ENCODE peak calls at places on chromosome 18, in six cellular contexts. N is hepatocyte, G is OCI-LY7, R is Panc1, Y is lung, S is GM23338. Z is an unnamed sample.

GRCh38 chr18:75548353-75548752 is 120.8 kb upstream of the SMIM21 start:
- DNase-seq in N (peak), G (no peak), R (no peak), Y (peak), S (peak), Z (peak)

GRCh38 chr18:7367336-7367735 is 136.4 kb downstream of the LRRC30 start:
- DNase-seq in N (no peak), G (no peak), R (no peak), Y (no peak), S (peak), Z (no peak)

GRCh38 chr18:79608535-79608934 is 71.1 kb upstream of the CTDP1 start:
- DNase-seq in N (no peak), G (no peak), R (no peak), Y (no peak), S (no peak), Z (no peak)

GRCh38 chr18:57921708-57922107 is 118.6 kb upstream of the ATP8B1 start:
- DNase-seq in N (no peak), G (no peak), R (no peak), Y (no peak), S (no peak), Z (no peak)

GRCh38 chr18:7626175-7626921 is 59.2 kb downstream of the PTPRM start:
- DNase-seq in N (no peak), G (no peak), R (no peak), Y (no peak), S (no peak), Z (no peak)

GRCh38 chr18:34976899-34977786 is 64.1 kb upstream of the MAPRE2 start:
- DNase-seq in N (peak), G (peak), R (no peak), Y (peak), S (peak), Z (no peak)

GRCh38 chr18:6745504-6746031 is 16.1 kb downstream of the ARHGAP28 start:
- DNase-seq in N (no peak), G (no peak), R (no peak), Y (no peak), S (no peak), Z (no peak)

GRCh38 chr18:44803019-44803650 is 122.4 kb downstream of the SETBP1 start:
- DNase-seq in N (peak), G (no peak), R (no peak), Y (no peak), S (peak), Z (peak)

GRCh38 chr18:79771446-79772107 is 26.2 kb upstream of the KCNG2 start:
- DNase-seq in N (no peak), G (no peak), R (no peak), Y (no peak), S (no peak), Z (no peak)

GRCh38 chr18:36296591-36297418 is 708 bp upstream of the FHOD3 start:
- DNase-seq in N (peak), G (no peak), R (no peak), Y (peak), S (peak), Z (no peak)

GRCh38 chr18:45059695-45060094 is 379.0 kb downstream of the SETBP1 start:
- DNase-seq in N (no peak), G (no peak), R (no peak), Y (no peak), S (no peak), Z (no peak)

GRCh38 chr18:60090170-60090569 is 190.4 kb downstream of the PMAIP1 start:
- DNase-seq in N (peak), G (peak), R (no peak), Y (no peak), S (peak), Z (no peak)

GRCh38 chr18:43043626-43044025 is 71.9 kb downstream of the RIT2 start:
- DNase-seq in N (no peak), G (no peak), R (no peak), Y (no peak), S (no peak), Z (no peak)

GRCh38 chr18:32257073-32257780 is 67.4 kb downstream of the MEP1B start:
- DNase-seq in N (no peak), G (no peak), R (no peak), Y (no peak), S (no peak), Z (no peak)

GRCh38 chr18:4069183-4069582 is 385.9 kb downstream of the DLGAP1 start:
- DNase-seq in N (no peak), G (no peak), R (no peak), Y (no peak), S (no peak), Z (no peak)

GRCh38 chr18:24014986-24015896 is 687 bp downstream of the TTC39C start:
- DNase-seq in N (peak), G (peak), R (no peak), Y (peak), S (peak), Z (no peak)

GRCh38 chr18:79796531-79797390 is 977 bp upstream of the KCNG2 start:
- DNase-seq in N (no peak), G (no peak), R (no peak), Y (no peak), S (peak), Z (no peak)

GRCh38 chr18:46563317-46563716 is 93.7 kb downstream of the LOXHD1 start:
- DNase-seq in N (no peak), G (no peak), R (no peak), Y (no peak), S (peak), Z (no peak)

GRCh38 chr18:56815926-56816325 is 164.8 kb downstream of the WDR7 start:
- DNase-seq in N (no peak), G (no peak), R (peak), Y (no peak), S (no peak), Z (no peak)

GRCh38 chr18:56869189-56869777 is 218.1 kb downstream of the WDR7 start:
- DNase-seq in N (peak), G (peak), R (peak), Y (no peak), S (peak), Z (peak)

GRCh38 chr18:55694291-55694690 is 106.3 kb upstream of the TCF4 start:
- DNase-seq in N (peak), G (no peak), R (no peak), Y (no peak), S (no peak), Z (no peak)

GRCh38 chr18:57432765-57433400 is 2.3 kb upstream of the ONECUT2 start:
- DNase-seq in N (no peak), G (no peak), R (no peak), Y (no peak), S (peak), Z (no peak)

GRCh38 chr18:74873629-74874028 is 276.0 kb downstream of the ZNF407 start:
- DNase-seq in N (no peak), G (no peak), R (no peak), Y (no peak), S (peak), Z (no peak)

GRCh38 chr18:80246656-80247402 is 485 bp downstream of the PARD6G start:
- DNase-seq in N (peak), G (no peak), R (no peak), Y (peak), S (peak), Z (no peak)

GRCh38 chr18:8389391-8390340 is 219.6 kb upstream of the RAB12 start:
- DNase-seq in N (peak), G (peak), R (peak), Y (peak), S (peak), Z (peak)

GRCh38 chr18:77422974-77423373 is 173.3 kb downstream of the GALR1 start:
- DNase-seq in N (no peak), G (no peak), R (no peak), Y (no peak), S (peak), Z (no peak)

GRCh38 chr18:49874238-49874637 is 60.9 kb upstream of the ACAA2 start:
- DNase-seq in N (no peak), G (no peak), R (no peak), Y (no peak), S (no peak), Z (no peak)

GRCh38 chr18:7603259-7604000 is 36.3 kb downstream of the PTPRM start:
- DNase-seq in N (no peak), G (no peak), R (no peak), Y (no peak), S (peak), Z (no peak)

GRCh38 chr18:3910507-3910906 is 460.5 kb downstream of the TGIF1 start:
- DNase-seq in N (no peak), G (no peak), R (no peak), Y (no peak), S (no peak), Z (no peak)

GRCh38 chr18:42611134-42611533 is 504.4 kb downstream of the RIT2 start:
- DNase-seq in N (no peak), G (no peak), R (no peak), Y (no peak), S (no peak), Z (no peak)

GRCh38 chr18:58004317-58004716 is 39.7 kb upstream of the NEDD4L start:
- DNase-seq in N (no peak), G (no peak), R (no peak), Y (no peak), S (no peak), Z (no peak)

GRCh38 chr18:3773303-3773702 is 323.3 kb downstream of the TGIF1 start:
- DNase-seq in N (no peak), G (no peak), R (no peak), Y (no peak), S (no peak), Z (peak)

GRCh38 chr18:79459946-79460345 is 64.2 kb downstream of the NFATC1 start:
- DNase-seq in N (no peak), G (peak), R (no peak), Y (no peak), S (no peak), Z (no peak)

GRCh38 chr18:36454258-36454657 is 156.7 kb downstream of the FHOD3 start:
- DNase-seq in N (no peak), G (no peak), R (no peak), Y (no peak), S (no peak), Z (peak)

GRCh38 chr18:61019902-61020301 is 313.3 kb upstream of the CDH20 start:
- DNase-seq in N (no peak), G (no peak), R (no peak), Y (no peak), S (no peak), Z (no peak)

GRCh38 chr18:52370841-52371240 is 30.8 kb downstream of the DCC start:
- DNase-seq in N (no peak), G (no peak), R (no peak), Y (no peak), S (no peak), Z (no peak)

GRCh38 chr18:77147418-77147852 is 14.9 kb upstream of the MBP start:
- DNase-seq in N (no peak), G (no peak), R (no peak), Y (no peak), S (no peak), Z (no peak)

GRCh38 chr18:10131036-10131774 is 217.4 kb downstream of the VAPA start:
- DNase-seq in N (peak), G (no peak), R (no peak), Y (no peak), S (peak), Z (no peak)
- H3K4me3 ChIP-seq in N (no peak), G (no peak), R (no peak), Y (no peak), S (peak), Z (no peak)

GRCh38 chr18:50878345-50879301 is at the start of gene ME2:
- DNase-seq in N (peak), G (peak), R (no peak), Y (peak), S (peak), Z (peak)
- TF ChIP-seq CTCF in N (no peak), G (no peak), R (no peak), Y (no peak), S (no peak), Z (no peak)

DNA sequence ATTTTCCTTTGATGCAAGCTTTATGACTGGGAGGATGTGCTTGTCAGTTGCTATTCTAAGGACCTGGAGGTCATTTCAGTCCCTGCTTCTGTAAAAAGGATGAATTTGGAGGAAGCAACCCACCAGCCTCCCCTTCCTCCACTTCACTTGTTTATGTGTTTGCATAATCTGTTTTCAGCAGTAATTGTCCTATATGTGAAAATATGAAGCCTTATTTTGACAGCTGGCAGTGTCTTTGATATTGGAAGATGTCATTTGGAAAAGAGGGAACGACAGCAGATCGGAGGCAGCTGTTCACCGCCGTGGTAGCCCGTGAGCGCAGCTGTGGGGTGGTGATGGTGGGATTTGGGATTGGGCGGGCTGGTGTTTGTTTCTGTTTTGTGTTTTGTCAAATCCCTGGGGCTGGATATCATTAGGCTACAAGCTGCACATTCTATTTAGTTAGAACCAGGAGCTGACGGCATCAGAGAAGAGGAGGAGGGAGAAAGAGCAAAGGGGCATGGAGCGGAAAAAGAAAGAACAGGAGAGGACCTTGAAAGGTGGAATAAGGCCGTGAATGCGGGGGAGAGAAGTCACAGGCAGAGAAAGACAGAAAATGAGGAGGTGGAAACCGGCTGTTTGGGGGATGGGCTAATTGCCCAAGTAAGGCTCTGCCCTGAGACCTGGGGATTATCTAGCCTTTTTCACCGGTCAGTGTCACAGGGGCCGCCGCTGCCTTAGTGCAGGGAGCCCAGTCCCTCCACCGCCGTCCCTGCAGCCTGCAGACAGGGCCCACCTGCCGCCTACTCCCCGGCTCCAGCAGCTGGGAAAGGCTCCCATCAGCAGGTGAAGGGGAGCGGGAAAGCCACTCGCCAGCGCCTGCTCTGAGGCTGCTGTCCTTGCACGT is 87.9 kb downstream of the ZCCHC2 start:
- DNase-seq in N (no peak), G (no peak), R (no peak), Y (no peak), S (peak), Z (no peak)
- H3K4me3 ChIP-seq in N (no peak), G (no peak), R (no peak), Y (no peak), S (peak), Z (no peak)

GRCh38 chr18:26104037-26104436 is 13.6 kb upstream of the SS18 start:
- DNase-seq in N (no peak), G (no peak), R (no peak), Y (no peak), S (no peak), Z (no peak)

DNA sequence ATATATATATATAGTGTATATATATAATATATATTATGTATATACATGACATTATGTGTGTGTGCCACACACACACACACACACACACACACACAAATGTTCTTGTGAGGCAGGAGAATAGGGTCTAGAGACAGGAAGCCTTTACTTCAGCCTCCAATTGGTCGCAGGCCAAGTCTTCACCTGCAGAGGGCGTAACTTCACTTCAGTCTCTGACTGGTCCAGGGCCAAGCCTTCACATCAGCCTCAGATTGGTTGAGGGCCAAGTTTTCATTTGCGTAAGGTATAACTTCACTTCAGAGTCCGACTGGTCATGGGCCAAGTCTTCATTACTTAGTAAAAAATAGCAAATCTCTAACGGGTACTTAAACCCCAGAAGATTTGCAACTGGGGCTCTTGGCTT is 13.2 kb upstream of the SS18 start:
- DNase-seq in N (peak), G (peak), R (no peak), Y (peak), S (peak), Z (peak)
- TF ChIP-seq CTCF in N (no peak), G (peak), R (peak), Y (no peak), S (peak), Z (peak)

DNA sequence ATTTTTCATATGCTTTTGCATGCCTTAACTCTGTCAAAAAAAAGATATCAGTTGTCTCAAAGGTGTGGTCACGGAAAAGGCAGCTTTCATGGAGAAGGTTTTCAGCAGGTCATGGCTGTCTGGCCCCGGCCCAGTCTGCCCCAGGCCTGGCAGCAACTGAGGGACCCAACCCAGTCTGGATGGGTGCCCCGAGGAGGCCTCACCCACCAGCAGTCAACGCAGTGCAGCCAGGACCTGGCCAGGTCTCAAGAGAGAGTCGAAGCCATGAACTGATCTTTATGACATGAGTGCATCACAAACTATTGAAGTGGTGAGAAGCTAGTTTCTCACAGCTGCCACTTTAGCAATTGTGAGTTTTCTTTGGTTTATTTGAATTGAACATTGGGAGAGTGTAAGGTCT is 7.9 kb downstream of the TUBB6 start:
- DNase-seq in N (no peak), G (no peak), R (no peak), Y (no peak), S (no peak), Z (no peak)
- H3K4me3 ChIP-seq in N (no peak), G (no peak), R (no peak), Y (no peak), S (no peak), Z (no peak)

DNA sequence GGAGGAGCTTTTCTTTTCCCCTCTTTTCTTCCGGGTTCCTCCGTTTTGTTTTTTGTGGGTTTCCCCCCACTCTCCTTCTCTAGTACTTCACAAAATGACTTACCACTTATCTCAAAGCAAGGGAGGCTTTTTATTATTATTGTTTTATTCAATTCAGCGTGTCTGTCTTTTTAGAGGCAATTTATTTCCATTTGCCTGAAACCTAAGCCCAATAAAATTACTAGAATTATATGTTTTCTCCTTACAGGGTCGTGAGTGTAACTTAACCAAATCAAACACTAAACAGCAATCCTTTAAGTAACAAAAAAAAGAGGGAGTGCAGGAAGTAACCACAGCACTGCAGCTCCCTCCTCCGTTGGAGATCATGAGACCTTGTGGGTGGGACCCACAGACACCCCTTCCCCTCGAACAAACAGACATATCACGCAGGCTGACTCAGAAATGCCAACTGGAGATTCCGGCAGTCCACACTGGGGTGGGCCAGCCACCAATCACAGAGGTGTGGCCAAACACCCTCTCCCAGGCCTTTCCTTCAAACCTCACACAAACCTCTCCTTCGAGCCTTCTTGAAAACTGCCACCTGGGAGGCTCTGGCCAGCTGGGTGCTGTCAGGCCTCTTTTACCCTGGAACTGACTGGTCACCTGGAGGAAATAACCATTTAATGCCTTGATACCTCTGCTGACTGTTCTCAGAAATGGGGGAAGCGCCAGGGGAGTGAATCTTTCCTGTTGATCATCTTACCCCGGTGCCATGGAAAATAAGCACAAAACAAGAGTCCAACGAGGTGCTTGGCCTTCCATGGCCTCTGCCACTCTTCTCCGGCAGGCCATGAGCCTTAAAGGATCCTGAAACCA is 207.1 kb upstream of the SMAD2 start:
- DNase-seq in N (no peak), G (no peak), R (no peak), Y (no peak), S (peak), Z (no peak)
- TF ChIP-seq CTCF in N (no peak), G (no peak), R (no peak), Y (no peak), S (no peak), Z (no peak)

GRCh38 chr18:30763913-30764350 is 278.6 kb downstream of the DSC3 start:
- DNase-seq in N (peak), G (no peak), R (no peak), Y (no peak), S (peak), Z (no peak)
- H3K4me3 ChIP-seq in N (no peak), G (no peak), R (no peak), Y (no peak), S (peak), Z (no peak)